ENCODE peak calls at places on chromosomes 12 and 14, in ten cellular contexts. X, N, O, K, G, T, C, V, S and A are unnamed samples.

GRCh38 chr12:113333877-113334785 is 778 bp downstream of the SLC8B1 start:
- DNase-seq in X (no peak), N (no peak), O (no peak), K (no peak), G (peak; percentile 8), T (no peak), C (peak; percentile 13), V (no peak), S (no peak), A (no peak)

GRCh38 chr12:113955109-113955970 is 10.8 kb downstream of the RBM19 start:
- DNase-seq in X (no peak), N (no peak), O (peak; percentile 24), K (no peak), G (no peak), T (peak; percentile 30), C (no peak), V (no peak), S (no peak), A (no peak)

GRCh38 chr12:24838531-24838950 is 110.4 kb downstream of the BCAT1 start:
- DNase-seq in X (peak; percentile 69), N (peak; percentile 99), O (no peak), K (no peak), G (peak; percentile 77), T (peak; percentile 90), C (peak; percentile 13), V (no peak), S (no peak), A (peak; percentile 55)

GRCh38 chr12:128316078-128316477 is 49.1 kb downstream of the TMEM132C start:
- DNase-seq in X (no peak), N (no peak), O (no peak), K (no peak), G (no peak), T (no peak), C (no peak), V (no peak), S (no peak), A (no peak)

GRCh38 chr12:46839964-46840363 is 14.2 kb upstream of the SLC38A4 start:
- DNase-seq in X (no peak), N (no peak), O (no peak), K (no peak), G (no peak), T (peak; percentile 20), C (no peak), V (no peak), S (no peak), A (no peak)

GRCh38 chr14:37594916-37595808 is at the start of the genes FOXA1 and TTC6:
- DNase-seq in X (no peak), N (peak; percentile 22), O (peak; percentile 94), K (no peak), G (no peak), T (peak; percentile 42), C (no peak), V (no peak), S (no peak), A (no peak)

GRCh38 chr14:103880334-103880985 is 33.1 kb upstream of the PPP1R13B start:
- DNase-seq in X (peak; percentile 46), N (peak; percentile 83), O (no peak), K (no peak), G (no peak), T (peak; percentile 83), C (no peak), V (no peak), S (peak; percentile 27), A (no peak)

GRCh38 chr14:37122288-37122687 is 50.1 kb downstream of the SLC25A21 start:
- DNase-seq in X (peak; percentile 44), N (peak; percentile 58), O (no peak), K (no peak), G (peak; percentile 90), T (peak; percentile 75), C (no peak), V (no peak), S (no peak), A (peak; percentile 39)

GRCh38 chr14:64708148-64709004 is 4.2 kb downstream of the PLEKHG3 start:
- DNase-seq in X (no peak), N (no peak), O (peak; percentile 73), K (no peak), G (peak; percentile 89), T (no peak), C (peak; percentile 52), V (no peak), S (peak; percentile 53), A (no peak)

GRCh38 chr14:33564774-33565630 is 385.9 kb downstream of the EGLN3 start:
- DNase-seq in X (peak; percentile 11), N (peak; percentile 30), O (no peak), K (no peak), G (peak; percentile 95), T (peak; percentile 61), C (no peak), V (no peak), S (no peak), A (peak; percentile 45)

GRCh38 chr12:104703372-104703771 is 246.6 kb downstream of the CHST11 start:
- DNase-seq in X (no peak), N (no peak), O (no peak), K (no peak), G (no peak), T (no peak), C (no peak), V (no peak), S (no peak), A (no peak)

GRCh38 chr12:119868992-119869391 is 8.1 kb downstream of the CIT start:
- DNase-seq in X (peak; percentile 30), N (peak; percentile 73), O (no peak), K (peak; percentile 20), G (no peak), T (peak; percentile 62), C (no peak), V (no peak), S (no peak), A (peak; percentile 81)

GRCh38 chr12:1768585-1768984 is 51.8 kb upstream of the LRTM2 start:
- DNase-seq in X (no peak), N (peak; percentile 53), O (no peak), K (peak; percentile 50), G (no peak), T (no peak), C (no peak), V (no peak), S (no peak), A (no peak)

GRCh38 chr12:125776212-125776611 is 711.0 kb downstream of the AACS start:
- DNase-seq in X (no peak), N (no peak), O (no peak), K (no peak), G (no peak), T (no peak), C (no peak), V (no peak), S (no peak), A (no peak)

GRCh38 chr12:50050410-50051280 is 6.8 kb upstream of the ASIC1 start:
- DNase-seq in X (no peak), N (peak; percentile 64), O (no peak), K (no peak), G (no peak), T (peak; percentile 39), C (no peak), V (no peak), S (no peak), A (no peak)

GRCh38 chr12:126545411-126545810 is 1480.2 kb downstream of the AACS start:
- DNase-seq in X (no peak), N (no peak), O (no peak), K (no peak), G (no peak), T (no peak), C (no peak), V (no peak), S (no peak), A (no peak)

GRCh38 chr12:109686523-109686922 is 27.1 kb upstream of the FAM222A start:
- DNase-seq in X (no peak), N (no peak), O (no peak), K (no peak), G (no peak), T (no peak), C (no peak), V (no peak), S (no peak), A (no peak)

GRCh38 chr14:101456246-101457159 is 104.8 kb upstream of the DIO3 start:
- DNase-seq in X (no peak), N (no peak), O (no peak), K (no peak), G (no peak), T (no peak), C (no peak), V (no peak), S (no peak), A (no peak)

GRCh38 chr12:2382391-2383155 is 329.8 kb downstream of the CACNA1C start:
- DNase-seq in X (no peak), N (peak; percentile 48), O (no peak), K (no peak), G (peak; percentile 38), T (peak; percentile 55), C (no peak), V (no peak), S (no peak), A (no peak)

GRCh38 chr12:52132754-52133161 is 53.3 kb downstream of the SMIM41 start:
- DNase-seq in X (no peak), N (peak; percentile 76), O (no peak), K (no peak), G (peak; percentile 37), T (no peak), C (no peak), V (no peak), S (no peak), A (no peak)

GRCh38 chr14:35897616-35898111 is 71.5 kb downstream of the BRMS1L start:
- DNase-seq in X (no peak), N (no peak), O (no peak), K (no peak), G (no peak), T (no peak), C (no peak), V (no peak), S (no peak), A (no peak)

GRCh38 chr12:87025976-87026375 is 769.8 kb upstream of the MGAT4C start:
- DNase-seq in X (no peak), N (no peak), O (no peak), K (no peak), G (no peak), T (no peak), C (no peak), V (no peak), S (no peak), A (no peak)

GRCh38 chr12:15256760-15257159 is 35.5 kb upstream of the RERG start:
- DNase-seq in X (no peak), N (peak; percentile 66), O (no peak), K (no peak), G (peak; percentile 91), T (peak; percentile 22), C (no peak), V (no peak), S (no peak), A (no peak)

GRCh38 chr12:28583771-28584261 is 393.6 kb downstream of the CCDC91 start:
- DNase-seq in X (peak; percentile 94), N (peak; percentile 82), O (no peak), K (no peak), G (peak; percentile 29), T (peak; percentile 97), C (no peak), V (no peak), S (no peak), A (no peak)

GRCh38 chr14:81371802-81372201 is 28.3 kb downstream of the STON2 start:
- DNase-seq in X (no peak), N (no peak), O (no peak), K (no peak), G (no peak), T (no peak), C (no peak), V (no peak), S (no peak), A (no peak)

GRCh38 chr12:51773145-51773869 is 75.2 kb downstream of the FIGNL2 start:
- DNase-seq in X (peak; percentile 80), N (peak; percentile 93), O (no peak), K (no peak), G (peak; percentile 92), T (peak; percentile 89), C (no peak), V (no peak), S (no peak), A (peak; percentile 88)

GRCh38 chr12:116397148-116397547 is 119.7 kb upstream of the MED13L start:
- DNase-seq in X (peak; percentile 66), N (peak; percentile 60), O (no peak), K (no peak), G (no peak), T (peak; percentile 76), C (no peak), V (no peak), S (no peak), A (peak; percentile 19)

GRCh38 chr14:103483600-103483999 is 39.0 kb downstream of the CKB start:
- DNase-seq in X (peak; percentile 89), N (peak; percentile 75), O (no peak), K (peak; percentile 31), G (peak; percentile 88), T (peak; percentile 69), C (no peak), V (no peak), S (no peak), A (peak; percentile 85)